ENCODE peak calls at places on chromosomes 16 and 17, in four cellular contexts. One of them, this sample, is unnamed.

GRCh38 chr17:55661963-55662834 is 60.5 kb downstream of the TMEM100 start:
- DNase-seq in transverse colon: no peak
- DNase-seq in K562: no peak
- DNase-seq in heart left ventricle: no peak
- DNase-seq in this sample: peak

GRCh38 chr16:76294691-76295214 is 17.6 kb downstream of the CNTNAP4 start:
- DNase-seq in transverse colon: no peak
- DNase-seq in heart left ventricle: no peak
- DNase-seq in K562: no peak
- DNase-seq in this sample: no peak

GRCh38 chr17:78045316-78045715 is 83.2 kb downstream of the TMC6 start:
- DNase-seq in transverse colon: no peak
- DNase-seq in heart left ventricle: no peak
- DNase-seq in K562: no peak
- DNase-seq in this sample: no peak

GRCh38 chr17:17822189-17822978 is 14.4 kb downstream of the SREBF1 start:
- DNase-seq in transverse colon: no peak
- DNase-seq in K562: no peak
- DNase-seq in heart left ventricle: peak
- DNase-seq in this sample: peak

GRCh38 chr17:60766778-60767190 is 89.1 kb downstream of the BCAS3 start:
- DNase-seq in K562: no peak
- DNase-seq in transverse colon: no peak
- DNase-seq in heart left ventricle: peak
- DNase-seq in this sample: no peak

GRCh38 chr17:67836205-67836987 is 11.1 kb downstream of the BPTF start:
- DNase-seq in heart left ventricle: no peak
- DNase-seq in transverse colon: no peak
- DNase-seq in K562: no peak
- DNase-seq in this sample: no peak

GRCh38 chr17:35025541-35025940 is 38.0 kb downstream of the RFFL start:
- DNase-seq in heart left ventricle: no peak
- DNase-seq in transverse colon: no peak
- DNase-seq in K562: no peak
- DNase-seq in this sample: no peak

GRCh38 chr17:58703137-58703846 is 10.9 kb downstream of the RAD51C start:
- DNase-seq in transverse colon: no peak
- DNase-seq in heart left ventricle: no peak
- DNase-seq in K562: no peak
- DNase-seq in this sample: no peak

GRCh38 chr16:53489754-53490153 is 13.3 kb downstream of the AKTIP start:
- DNase-seq in K562: no peak
- DNase-seq in transverse colon: no peak
- DNase-seq in heart left ventricle: no peak
- DNase-seq in this sample: no peak

GRCh38 chr17:39739020-39739884 is 1.5 kb downstream of the GRB7 start:
- DNase-seq in heart left ventricle: no peak
- DNase-seq in transverse colon: peak
- DNase-seq in K562: peak
- DNase-seq in this sample: no peak

GRCh38 chr17:64418506-64419339 is 28.1 kb upstream of the PECAM1 start:
- DNase-seq in heart left ventricle: no peak
- DNase-seq in K562: peak
- DNase-seq in transverse colon: no peak
- DNase-seq in this sample: peak

GRCh38 chr17:74223901-74224300 is 10.5 kb downstream of the TTYH2 start:
- DNase-seq in K562: no peak
- DNase-seq in heart left ventricle: no peak
- DNase-seq in transverse colon: no peak
- DNase-seq in this sample: no peak

GRCh38 chr17:46770818-46771600 is 47.5 kb downstream of the WNT3 start:
- DNase-seq in heart left ventricle: no peak
- DNase-seq in transverse colon: peak
- DNase-seq in K562: peak
- DNase-seq in this sample: peak

GRCh38 chr16:76639685-76640289 is 362.6 kb downstream of the CNTNAP4 start:
- DNase-seq in K562: no peak
- DNase-seq in transverse colon: no peak
- DNase-seq in heart left ventricle: no peak
- DNase-seq in this sample: peak

GRCh38 chr16:71777329-71777728 is 31.3 kb downstream of the AP1G1 start:
- DNase-seq in heart left ventricle: no peak
- DNase-seq in transverse colon: no peak
- DNase-seq in K562: no peak
- DNase-seq in this sample: no peak

GRCh38 chr17:45435481-45435880 is 2.8 kb upstream of the ARHGAP27 start:
- DNase-seq in transverse colon: no peak
- DNase-seq in heart left ventricle: no peak
- DNase-seq in K562: no peak
- DNase-seq in this sample: no peak

GRCh38 chr16:165218-165538 is 600 bp upstream of the HBM start:
- DNase-seq in K562: peak
- DNase-seq in transverse colon: no peak
- DNase-seq in heart left ventricle: no peak
- DNase-seq in this sample: peak

GRCh38 chr17:81514485-81514734 is 1.8 kb upstream of the ACTG1 start:
- DNase-seq in transverse colon: no peak
- DNase-seq in K562: no peak
- DNase-seq in heart left ventricle: no peak
- DNase-seq in this sample: no peak

GRCh38 chr17:42474270-42474669 is 15.6 kb downstream of the ATP6V0A1 start:
- DNase-seq in K562: no peak
- DNase-seq in transverse colon: no peak
- DNase-seq in heart left ventricle: no peak
- DNase-seq in this sample: no peak

GRCh38 chr16:67675579-67675935 is 8.9 kb downstream of the C16orf86 start:
- DNase-seq in heart left ventricle: no peak
- DNase-seq in transverse colon: no peak
- DNase-seq in K562: no peak
- DNase-seq in this sample: no peak

GRCh38 chr17:42438600-42439567 is 15.8 kb upstream of the CAVIN1 start:
- DNase-seq in transverse colon: peak
- DNase-seq in K562: no peak
- DNase-seq in heart left ventricle: no peak
- DNase-seq in this sample: peak

GRCh38 chr17:7294614-7295153 is at the start of gene YBX2:
- DNase-seq in K562: peak
- DNase-seq in transverse colon: peak
- DNase-seq in heart left ventricle: peak
- DNase-seq in this sample: peak

GRCh38 chr17:78862073-78863023 is 21.7 kb upstream of the USP36 start:
- DNase-seq in K562: peak
- DNase-seq in heart left ventricle: peak
- DNase-seq in transverse colon: peak
- DNase-seq in this sample: peak

GRCh38 chr16:56364865-56365264 is 60.5 kb downstream of the AMFR start:
- DNase-seq in heart left ventricle: no peak
- DNase-seq in K562: no peak
- DNase-seq in transverse colon: no peak
- DNase-seq in this sample: no peak

GRCh38 chr16:57253410-57253927 is 8.4 kb downstream of the ARL2BP start:
- DNase-seq in K562: no peak
- DNase-seq in transverse colon: no peak
- DNase-seq in heart left ventricle: no peak
- DNase-seq in this sample: no peak

GRCh38 chr17:40038882-40039513 is 15.2 kb downstream of the MED24 start:
- DNase-seq in K562: peak
- DNase-seq in transverse colon: peak
- DNase-seq in heart left ventricle: peak
- DNase-seq in this sample: peak

GRCh38 chr16:27226476-27226875 is 23.1 kb downstream of the KDM8 start:
- DNase-seq in transverse colon: no peak
- DNase-seq in heart left ventricle: peak
- DNase-seq in K562: no peak
- DNase-seq in this sample: no peak

GRCh38 chr17:38926290-38927070 is 1.1 kb downstream of the LASP1NB start:
- DNase-seq in transverse colon: no peak
- DNase-seq in K562: no peak
- DNase-seq in heart left ventricle: no peak
- DNase-seq in this sample: no peak

GRCh38 chr17:67696853-67697505 is 20.8 kb upstream of the NOL11 start:
- DNase-seq in transverse colon: no peak
- DNase-seq in heart left ventricle: no peak
- DNase-seq in K562: no peak
- DNase-seq in this sample: no peak

GRCh38 chr17:81317436-81317821 is 22.3 kb upstream of the SLC38A10 start:
- DNase-seq in K562: no peak
- DNase-seq in heart left ventricle: no peak
- DNase-seq in transverse colon: no peak
- DNase-seq in this sample: no peak

GRCh38 chr16:31467858-31468257 is 4.1 kb upstream of the TGFB1I1 start:
- DNase-seq in transverse colon: no peak
- DNase-seq in heart left ventricle: no peak
- DNase-seq in K562: no peak
- DNase-seq in this sample: no peak
- TF ChIP-seq POLR2A in transverse colon: no peak
- TF ChIP-seq POLR2A in heart left ventricle: no peak
- TF ChIP-seq POLR2A in K562: no peak
- TF ChIP-seq POLR2A in this sample: no peak

GRCh38 chr16:30061195-30061554 is 4.4 kb upstream of the ALDOA start:
- DNase-seq in heart left ventricle: no peak
- DNase-seq in K562: no peak
- DNase-seq in transverse colon: no peak
- DNase-seq in this sample: no peak

GRCh38 chr16:30063278-30063892 is 2.2 kb upstream of the ALDOA start:
- DNase-seq in K562: no peak
- DNase-seq in heart left ventricle: no peak
- DNase-seq in transverse colon: no peak
- DNase-seq in this sample: no peak

GRCh38 chr16:30063893-30064745 is 1.4 kb upstream of the ALDOA start:
- DNase-seq in transverse colon: peak
- DNase-seq in heart left ventricle: peak
- DNase-seq in K562: peak
- DNase-seq in this sample: peak

GRCh38 chr16:30064746-30065111 is 831 bp upstream of the ALDOA start:
- DNase-seq in transverse colon: no peak
- DNase-seq in heart left ventricle: no peak
- DNase-seq in K562: peak
- DNase-seq in this sample: no peak

DNA sequence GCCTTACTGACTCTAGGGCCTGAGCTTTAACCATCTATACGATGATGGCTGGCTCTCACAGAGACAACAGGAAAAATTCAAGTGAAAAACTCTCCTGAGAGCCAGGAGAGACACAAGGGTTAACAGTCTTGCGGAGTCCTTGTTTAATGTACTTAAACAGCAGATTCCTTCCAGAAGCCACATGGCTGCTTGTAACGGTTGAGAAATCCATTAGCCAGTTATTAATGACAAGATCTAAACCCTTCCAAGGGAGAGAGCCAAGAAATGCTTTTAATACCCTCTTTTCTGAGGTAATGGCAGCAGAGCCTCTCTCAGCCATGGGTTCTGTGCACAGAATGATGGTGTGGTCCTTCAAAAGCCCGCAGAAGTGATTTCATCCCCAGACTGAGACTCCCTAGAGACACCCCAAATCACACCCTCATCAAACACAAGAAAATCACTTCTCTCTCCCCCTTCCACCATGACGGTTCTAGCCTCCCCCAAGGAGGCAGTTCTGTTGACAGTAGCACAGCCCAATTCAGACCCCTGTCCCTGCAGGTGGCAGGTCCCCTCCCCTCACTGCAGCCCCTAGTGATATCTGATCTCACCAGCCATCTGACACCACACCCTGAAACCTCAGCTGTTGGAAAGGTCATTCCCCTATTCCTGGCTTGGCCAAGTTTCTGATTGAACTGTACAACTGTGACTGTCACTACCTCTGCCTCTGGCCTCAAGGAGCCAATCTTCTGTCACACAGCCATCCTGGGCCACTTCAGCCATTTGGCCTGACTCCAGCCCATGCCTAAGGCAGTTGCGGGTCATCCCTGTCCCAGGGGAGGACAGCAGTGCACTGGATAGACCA is 5.0 kb upstream of the ALDOA start:
- DNase-seq in K562: no peak
- DNase-seq in heart left ventricle: peak
- DNase-seq in transverse colon: no peak
- DNase-seq in this sample: no peak
- TF ChIP-seq POLR2A in K562: no peak
- TF ChIP-seq POLR2A in heart left ventricle: no peak
- TF ChIP-seq POLR2A in transverse colon: no peak
- TF ChIP-seq POLR2A in this sample: no peak

GRCh38 chr17:33492082-33492481 is 199.0 kb upstream of the ASIC2 start:
- DNase-seq in heart left ventricle: no peak
- DNase-seq in transverse colon: no peak
- DNase-seq in K562: no peak
- DNase-seq in this sample: no peak

GRCh38 chr17:33492731-33493260 is 199.7 kb upstream of the ASIC2 start:
- DNase-seq in transverse colon: no peak
- DNase-seq in K562: no peak
- DNase-seq in heart left ventricle: no peak
- DNase-seq in this sample: no peak

GRCh38 chr17:33494156-33494555 is 201.1 kb upstream of the ASIC2 start:
- DNase-seq in transverse colon: no peak
- DNase-seq in heart left ventricle: no peak
- DNase-seq in K562: no peak
- DNase-seq in this sample: no peak

GRCh38 chr17:33497623-33498022 is 204.5 kb upstream of the ASIC2 start:
- DNase-seq in heart left ventricle: no peak
- DNase-seq in transverse colon: no peak
- DNase-seq in K562: no peak
- DNase-seq in this sample: no peak

GRCh38 chr17:33493566-33493965 is 200.5 kb upstream of the ASIC2 start:
- DNase-seq in transverse colon: no peak
- DNase-seq in K562: no peak
- DNase-seq in heart left ventricle: no peak
- DNase-seq in this sample: no peak
- TF ChIP-seq POLR2A in transverse colon: no peak
- TF ChIP-seq POLR2A in K562: no peak
- TF ChIP-seq POLR2A in heart left ventricle: no peak
- TF ChIP-seq POLR2A in this sample: no peak

DNA sequence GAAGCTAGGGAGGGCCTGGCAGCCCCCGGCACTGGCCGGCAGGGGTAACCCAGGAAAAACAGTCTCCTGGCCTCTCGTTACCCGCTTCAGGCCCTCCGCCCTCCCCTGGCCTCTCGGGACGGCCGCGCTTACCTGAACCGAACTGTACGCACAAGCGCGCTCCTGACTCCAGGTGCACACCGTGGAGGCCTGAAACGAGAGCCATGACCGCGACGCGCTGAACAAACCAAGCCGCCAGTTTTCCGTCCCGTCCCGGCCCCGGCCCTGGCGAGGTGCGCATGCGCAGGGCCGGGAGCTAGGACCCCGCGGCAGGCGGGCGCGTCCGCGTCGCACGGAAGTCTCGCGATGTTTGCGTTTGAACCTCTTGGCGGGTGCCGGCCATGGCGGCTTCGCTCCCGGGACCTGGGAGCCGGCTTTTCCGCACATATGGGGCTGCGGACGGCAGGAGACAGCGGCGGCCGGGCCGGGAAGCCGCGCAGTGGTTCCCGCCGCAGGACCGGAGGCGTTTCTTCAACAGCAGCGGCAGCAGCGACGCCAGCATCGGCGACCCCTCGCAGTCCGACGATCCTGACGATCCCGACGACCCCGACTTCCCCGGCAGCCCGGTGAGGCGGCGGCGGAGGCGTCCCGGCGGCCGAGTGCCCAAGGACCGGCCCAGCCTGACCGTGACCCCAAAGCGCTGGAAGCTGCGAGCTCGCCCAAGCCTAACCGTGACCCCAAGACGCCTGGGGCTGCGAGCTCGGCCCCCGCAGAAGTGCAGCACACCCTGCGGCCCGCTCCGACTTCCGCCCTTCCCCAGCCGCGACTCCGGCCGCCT is at the start of gene HASPIN:
- DNase-seq in transverse colon: peak
- DNase-seq in K562: peak
- DNase-seq in heart left ventricle: peak
- DNase-seq in this sample: peak
- TF ChIP-seq POLR2A in transverse colon: peak
- TF ChIP-seq POLR2A in K562: peak
- TF ChIP-seq POLR2A in heart left ventricle: no peak
- TF ChIP-seq POLR2A in this sample: peak

This sample was measured in erythroblast.